ENCODE peak calls at places on chromosomes 13 and 19, in eight cellular contexts. I is left lung, N is IMR-90, R is epithelial cell of esophagus, L is thoracic aorta, P is progenitor cell of endocrine pancreas, D is neural crest cell, G is cardiac muscle cell. S is an unnamed sample.
A peak's percentile ranks its signal among the peaks of the same experiment; 100 is the strongest.

GRCh38 chr19:10118960-10119359 is 739 bp downstream of the EIF3G start:
- DNase-seq in R (no peak), I (no peak), D (no peak), N (no peak), P (no peak), G (no peak), L (no peak), S (peak; percentile 76)

GRCh38 chr19:16327131-16327450 is 2.5 kb downstream of the KLF2 start:
- DNase-seq in N (no peak), I (no peak), D (no peak), L (no peak), R (no peak), G (no peak), P (no peak), S (no peak)

GRCh38 chr19:40623403-40624239 is 22.5 kb downstream of the LTBP4 start:
- DNase-seq in P (peak; percentile 59), N (peak; percentile 18), R (peak; percentile 86), D (no peak), I (no peak), L (no peak), G (peak; percentile 63), S (no peak)

GRCh38 chr19:17075035-17075859 is at the start of the genes HAUS8 and MYO9B:
- DNase-seq in R (peak; percentile 100), P (peak; percentile 100), D (peak; percentile 98), L (peak; percentile 98), N (peak; percentile 100), G (peak; percentile 100), I (peak; percentile 100), S (peak; percentile 100)

GRCh38 chr19:9597027-9597426 is 12.7 kb upstream of the ZNF121 start:
- DNase-seq in G (peak; percentile 73), P (no peak), I (no peak), D (no peak), N (peak; percentile 92), L (no peak), R (peak; percentile 96), S (no peak)

GRCh38 chr19:32407004-32407992 is 1.7 kb downstream of the DPY19L3 start:
- DNase-seq in R (peak; percentile 78), G (peak; percentile 93), D (no peak), I (peak; percentile 50), P (no peak), N (peak; percentile 37), L (no peak), S (no peak)

GRCh38 chr13:24053505-24054251 is 106.8 kb upstream of the SPATA13 start:
- DNase-seq in L (no peak), G (peak; percentile 74), D (peak; percentile 23), I (no peak), P (peak; percentile 38), N (peak; percentile 68), R (peak; percentile 80), S (no peak)

GRCh38 chr19:8655340-8655709 is 24.9 kb downstream of the NFILZ start:
- DNase-seq in R (no peak), P (no peak), D (no peak), I (no peak), G (no peak), L (no peak), N (no peak), S (no peak)

GRCh38 chr19:10010247-10010691 is at the start of gene COL5A3:
- DNase-seq in R (peak; percentile 50), I (no peak), N (peak; percentile 58), L (no peak), P (no peak), G (peak; percentile 72), D (no peak), S (no peak)

GRCh38 chr19:50500060-50500752 is 10.8 kb downstream of the JOSD2 start:
- DNase-seq in R (no peak), D (no peak), I (no peak), G (no peak), L (no peak), P (no peak), N (no peak), S (peak; percentile 70)

GRCh38 chr13:100234524-100235136 is 145.7 kb downstream of the PCCA start:
- DNase-seq in G (peak; percentile 27), R (no peak), N (peak; percentile 55), D (no peak), I (no peak), L (no peak), P (no peak), S (no peak)

GRCh38 chr19:55066107-55066709 is 3.3 kb upstream of the RDH13 start:
- DNase-seq in N (no peak), R (peak; percentile 53), L (no peak), P (no peak), D (no peak), I (no peak), G (no peak), S (no peak)

GRCh38 chr13:103031332-103031873 is 34.8 kb downstream of the SLC10A2 start:
- DNase-seq in I (no peak), G (no peak), N (no peak), D (no peak), L (no peak), P (no peak), R (peak; percentile 45), S (no peak)

GRCh38 chr19:11382898-11383705 is 1.0 kb downstream of the EPOR start:
- DNase-seq in P (peak; percentile 29), D (peak; percentile 44), I (peak; percentile 74), N (no peak), G (peak; percentile 42), R (peak; percentile 30), L (no peak), S (peak; percentile 91)
- TF ChIP-seq CTCF in P (peak; percentile 70), D (peak; percentile 77), I (peak; percentile 63), N (peak; percentile 60), G (peak; percentile 80), R (peak; percentile 67), L (peak; percentile 40), S (peak; percentile 70)

GRCh38 chr13:94658926-94659649 is 53.3 kb downstream of the SOX21 start:
- DNase-seq in R (peak; percentile 14), G (no peak), D (no peak), N (no peak), P (no peak), I (no peak), L (no peak), S (no peak)

GRCh38 chr13:94662274-94662945 is 49.9 kb downstream of the SOX21 start:
- DNase-seq in I (no peak), D (no peak), R (no peak), L (no peak), N (no peak), G (no peak), P (no peak), S (no peak)

GRCh38 chr13:94661396-94661795 is 50.9 kb downstream of the SOX21 start:
- DNase-seq in P (no peak), I (no peak), D (no peak), G (no peak), L (no peak), R (no peak), N (no peak), S (no peak)

GRCh38 chr13:94657167-94657566 is 55.2 kb downstream of the SOX21 start:
- DNase-seq in R (peak; percentile 65), N (peak; percentile 57), G (peak; percentile 30), L (no peak), D (no peak), I (no peak), P (no peak), S (no peak)

DNA sequence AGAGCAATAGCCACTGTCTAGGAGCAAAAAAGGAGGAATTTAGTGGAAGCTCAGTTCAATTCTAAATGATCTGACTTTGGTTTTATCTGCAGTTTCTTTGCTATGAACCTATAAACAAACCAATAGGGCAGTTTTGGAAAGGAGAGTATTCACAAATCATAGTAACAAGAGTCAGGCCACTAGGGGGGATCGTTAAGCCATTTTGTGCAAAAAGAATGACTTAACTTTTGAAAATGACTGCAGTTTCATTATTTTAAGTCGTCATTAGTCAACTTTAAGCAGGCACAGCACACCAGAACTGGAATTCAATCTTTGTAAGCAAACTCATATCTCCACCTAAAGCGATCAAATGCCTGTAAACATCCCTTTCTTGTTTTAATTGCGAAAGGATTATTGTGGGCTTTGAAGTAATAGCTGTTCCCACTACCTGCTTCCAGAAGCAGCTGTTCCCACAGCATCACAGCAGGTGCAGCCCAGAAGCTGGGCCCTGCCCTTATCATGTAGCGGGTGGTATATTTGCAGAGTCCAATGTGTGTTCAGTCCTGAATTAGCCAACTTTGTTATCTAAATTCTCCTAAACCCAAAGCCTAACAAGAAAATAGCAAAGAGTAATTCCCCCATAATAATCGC is 51.5 kb downstream of the SOX21 start:
- DNase-seq in R (peak; percentile 22), G (peak; percentile 27), N (peak; percentile 41), P (no peak), L (no peak), I (no peak), D (peak; percentile 12), S (no peak)
- TF ChIP-seq CTCF in R (no peak), G (peak; percentile 43), N (peak; percentile 42), P (peak; percentile 54), L (no peak), I (peak; percentile 11), D (peak; percentile 62), S (no peak)

GRCh38 chr13:40755082-40755755 is 15.8 kb downstream of the MRPS31 start:
- DNase-seq in G (no peak), P (no peak), R (no peak), N (no peak), I (no peak), D (no peak), L (no peak), S (no peak)

DNA sequence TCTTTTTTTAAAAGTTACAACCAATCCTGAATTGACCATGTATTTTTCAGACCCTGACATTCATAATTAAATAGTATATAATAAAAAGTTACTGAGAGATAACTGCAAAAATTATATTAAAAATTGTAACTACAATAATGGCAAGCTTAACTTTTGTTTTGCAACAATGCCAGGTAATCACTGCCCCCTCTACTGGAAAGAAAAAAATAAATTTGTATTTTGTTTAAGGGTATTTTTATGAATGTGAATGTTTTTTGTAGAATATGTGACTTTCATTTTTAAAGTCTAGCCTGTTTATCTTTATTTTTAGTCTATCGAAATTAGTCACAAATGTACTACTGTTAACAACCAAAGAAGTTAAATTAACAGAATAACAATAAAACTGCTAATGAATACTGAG is 21.7 kb downstream of the MRPS31 start:
- DNase-seq in R (no peak), D (no peak), I (no peak), L (no peak), P (no peak), N (no peak), G (no peak), S (no peak)
- TF ChIP-seq CTCF in R (no peak), D (peak; percentile 35), I (no peak), L (no peak), P (peak; percentile 33), N (peak; percentile 10), G (peak; percentile 21), S (no peak)

GRCh38 chr19:35987571-35987896 is 7.5 kb upstream of the SDHAF1 start:
- DNase-seq in L (no peak), G (no peak), P (no peak), R (no peak), I (no peak), N (no peak), D (no peak), S (no peak)

GRCh38 chr19:35988824-35989223 is 6.2 kb upstream of the SDHAF1 start:
- DNase-seq in I (no peak), N (no peak), L (no peak), P (no peak), G (no peak), D (no peak), R (no peak), S (no peak)

GRCh38 chr19:35983177-35983576 is 11.8 kb upstream of the SDHAF1 start:
- DNase-seq in L (no peak), P (no peak), N (no peak), I (no peak), G (no peak), R (no peak), D (no peak), S (no peak)

GRCh38 chr19:35986111-35986510 is 8.9 kb upstream of the SDHAF1 start:
- DNase-seq in P (no peak), D (no peak), G (no peak), L (no peak), I (no peak), R (no peak), N (no peak), S (no peak)

GRCh38 chr19:35986664-35987570 is 8.1 kb upstream of the SDHAF1 start:
- DNase-seq in P (no peak), I (peak; percentile 48), L (no peak), N (no peak), G (no peak), D (no peak), R (no peak), S (peak; percentile 87)
- TF ChIP-seq CTCF in P (no peak), I (no peak), L (no peak), N (no peak), G (no peak), D (no peak), R (no peak), S (no peak)

S was measured in spleen.